ENCODE peak calls at places on chromosomes 1 and 21, in eight cellular contexts. J is GM23248, D is C1 segment of cervical spinal cord, R is dermis microvascular lymphatic vessel endothelial cell, G is EH, K is AG08395, S is T-helper 2 cell, E is ecto neural progenitor cell. M is an unnamed sample.

GRCh38 chr1:200771625-200772555 is 33.2 kb downstream of the CAMSAP2 start:
- DNase-seq in J (no peak), D (no peak), R (no peak), G (no peak), K (no peak), S (no peak), E (no peak), M (no peak)

GRCh38 chr1:219367496-219367895 is 193.8 kb downstream of the LYPLAL1 start:
- DNase-seq in J (no peak), D (no peak), R (no peak), G (no peak), K (no peak), S (no peak), E (no peak), M (no peak)

GRCh38 chr1:31064685-31065309 is 720 bp downstream of the PUM1 start:
- DNase-seq in J (peak; percentile 56), D (peak; percentile 37), R (peak; percentile 20), G (peak; percentile 50), K (peak; percentile 22), S (no peak), E (no peak), M (no peak)

GRCh38 chr1:58190614-58191013 is 355.9 kb downstream of the OMA1 start:
- DNase-seq in J (no peak), D (no peak), R (no peak), G (no peak), K (no peak), S (no peak), E (no peak), M (no peak)

GRCh38 chr21:22342855-22343254 is 1344.6 kb downstream of the NCAM2 start:
- DNase-seq in J (no peak), D (no peak), R (no peak), G (no peak), K (no peak), S (no peak), E (no peak), M (no peak)

GRCh38 chr1:8992936-8993687 is 33.1 kb downstream of the SLC2A7 start:
- DNase-seq in J (peak; percentile 23), D (no peak), R (no peak), G (no peak), K (no peak), S (no peak), E (no peak), M (no peak)

GRCh38 chr1:206754011-206754410 is 16.6 kb upstream of the IL19 start:
- DNase-seq in J (peak; percentile 81), D (no peak), R (no peak), G (peak; percentile 77), K (peak; percentile 81), S (no peak), E (no peak), M (no peak)

GRCh38 chr1:93683234-93683633 is 1.6 kb upstream of the BCAR3 start:
- DNase-seq in J (no peak), D (no peak), R (no peak), G (no peak), K (no peak), S (no peak), E (no peak), M (no peak)

GRCh38 chr1:221601166-221601565 is 140.7 kb downstream of the DUSP10 start:
- DNase-seq in J (no peak), D (no peak), R (no peak), G (no peak), K (no peak), S (no peak), E (no peak), M (no peak)

GRCh38 chr1:80540149-80540548 is 1260.6 kb upstream of the ADGRL2 start:
- DNase-seq in J (no peak), D (no peak), R (no peak), G (no peak), K (no peak), S (no peak), E (no peak), M (no peak)

M was measured in CD8-positive, alpha-beta T cell.